ENCODE peak calls at places on chromosomes 1 and 21, in four cellular contexts. A is stromal cell of bone marrow, H is COR-L47, D is fibroblast of the aortic adventitia. E is an unnamed sample.

GRCh38 chr1:117171900-117172501 is 38.7 kb downstream of the VTCN1 start:
- DNase-seq in A (no peak), D (peak), H (no peak), E (no peak)

GRCh38 chr21:18725653-18726052 is 322.1 kb upstream of the TMPRSS15 start:
- DNase-seq in D (no peak), A (no peak), H (no peak), E (no peak)

GRCh38 chr1:101284021-101284420 is 47.2 kb downstream of the S1PR1 start:
- DNase-seq in A (no peak), H (no peak), D (no peak), E (no peak)

GRCh38 chr21:20789696-20790095 is 208.5 kb upstream of the NCAM2 start:
- DNase-seq in H (no peak), A (peak), D (peak), E (no peak)

GRCh38 chr1:20276428-20276827 is 14.2 kb upstream of the VWA5B1 start:
- DNase-seq in A (no peak), H (no peak), D (no peak), E (no peak)

GRCh38 chr21:28857720-28858119 is 135.0 kb downstream of the LTN1 start:
- DNase-seq in H (no peak), A (no peak), D (no peak), E (no peak)

GRCh38 chr1:177228721-177229088 is 57.9 kb downstream of the BRINP2 start:
- DNase-seq in H (no peak), D (peak), A (no peak), E (peak)

GRCh38 chr1:206930210-206930798 is 8.6 kb upstream of the FCMR start:
- DNase-seq in H (no peak), D (no peak), A (no peak), E (no peak)

GRCh38 chr1:200429221-200429751 is 19.4 kb upstream of the ZNF281 start:
- DNase-seq in A (peak), D (peak), H (no peak), E (peak)

GRCh38 chr21:39094847-39095525 is 88.3 kb downstream of the PSMG1 start:
- DNase-seq in D (peak), A (no peak), H (no peak), E (peak)

GRCh38 chr1:91026777-91027176 is 4.9 kb upstream of the ZNF644 start:
- DNase-seq in A (no peak), D (peak), H (no peak), E (peak)

GRCh38 chr1:63772201-63772600 is 1.6 kb upstream of the ROR1 start:
- DNase-seq in H (no peak), A (no peak), D (no peak), E (no peak)

GRCh38 chr1:9438431-9439073 is 100.7 kb upstream of the SLC25A33 start:
- DNase-seq in H (no peak), A (peak), D (peak), E (peak)

GRCh38 chr1:17866451-17867029 is 111.4 kb downstream of the ACTL8 start:
- DNase-seq in D (peak), H (no peak), A (peak), E (peak)

GRCh38 chr1:7404046-7404742 is 366.9 kb upstream of the VAMP3 start:
- DNase-seq in D (no peak), A (no peak), H (no peak), E (no peak)

GRCh38 chr1:218867941-218868656 is 305.6 kb upstream of the LYPLAL1 start:
- DNase-seq in H (no peak), D (no peak), A (no peak), E (no peak)

GRCh38 chr1:156571261-156571958 is 955 bp downstream of the IQGAP3 start:
- DNase-seq in H (no peak), D (peak), A (peak), E (peak)

GRCh38 chr1:116988248-116988647 is 13.3 kb upstream of the CD101 start:
- DNase-seq in D (peak), A (no peak), H (no peak), E (peak)

GRCh38 chr21:14843991-14844390 is 220.8 kb downstream of the NRIP1 start:
- DNase-seq in H (no peak), D (no peak), A (no peak), E (no peak)

GRCh38 chr1:46562498-46562897 is 11.1 kb upstream of the KNCN start:
- DNase-seq in D (no peak), H (no peak), A (no peak), E (no peak)

GRCh38 chr1:54272134-54272533 is 72.2 kb downstream of the MRPL37 start:
- DNase-seq in A (no peak), H (no peak), D (no peak), E (no peak)

E was measured in GM03348.